ENCODE peak calls at places on chromosome 6, in five cellular contexts. S is spleen, Q is H9, T is GM12878, V is heart right ventricle. F is an unnamed sample.

GRCh38 chr6:161186173-161186769 is 87.6 kb downstream of the AGPAT4 start:
- DNase-seq in S (no peak), Q (no peak), T (no peak), V (no peak), F (peak; percentile 92)

GRCh38 chr6:26322645-26323482 is 42.1 kb upstream of the BTN3A2 start:
- DNase-seq in S (no peak), Q (peak; percentile 57), T (peak; percentile 87), V (peak; percentile 48), F (peak; percentile 94)

GRCh38 chr6:168232528-168232927 is 87.0 kb downstream of the DACT2 start:
- DNase-seq in S (no peak), Q (peak; percentile 41), T (no peak), V (no peak), F (no peak)

GRCh38 chr6:7152467-7152866 is 44.7 kb downstream of the RREB1 start:
- DNase-seq in S (no peak), Q (no peak), T (no peak), V (no peak), F (no peak)

GRCh38 chr6:3315068-3315467 is 56.3 kb downstream of the PSMG4 start:
- DNase-seq in S (peak; percentile 44), Q (no peak), T (no peak), V (no peak), F (no peak)

GRCh38 chr6:19838442-19839236 is 1.5 kb downstream of the ID4 start:
- DNase-seq in S (no peak), Q (peak; percentile 74), T (no peak), V (no peak), F (no peak)

GRCh38 chr6:16752206-16752867 is 8.9 kb downstream of the ATXN1 start:
- DNase-seq in S (no peak), Q (no peak), T (no peak), V (no peak), F (peak; percentile 78)

GRCh38 chr6:63527658-63528514 is 44.4 kb upstream of the LOC128125822 start:
- DNase-seq in S (no peak), Q (no peak), T (no peak), V (no peak), F (peak; percentile 96)

GRCh38 chr6:169933839-169934698 is 182.6 kb downstream of the ERMARD start:
- DNase-seq in S (no peak), Q (no peak), T (no peak), V (peak; percentile 54), F (no peak)

GRCh38 chr6:139927236-139927635 is 552.8 kb upstream of the CITED2 start:
- DNase-seq in S (no peak), Q (no peak), T (no peak), V (no peak), F (peak; percentile 71)

GRCh38 chr6:104229057-104229456 is 630.7 kb downstream of the HACE1 start:
- DNase-seq in S (no peak), Q (no peak), T (no peak), V (no peak), F (no peak)

GRCh38 chr6:15457903-15458530 is 204.8 kb downstream of the DTNBP1 start:
- DNase-seq in S (no peak), Q (no peak), T (peak; percentile 40), V (no peak), F (no peak)

GRCh38 chr6:6529275-6529674 is 59.2 kb upstream of the LY86 start:
- DNase-seq in S (no peak), Q (no peak), T (no peak), V (no peak), F (no peak)

GRCh38 chr6:151036869-151037680 is 171.6 kb downstream of the MTHFD1L start:
- DNase-seq in S (no peak), Q (no peak), T (no peak), V (no peak), F (peak; percentile 82)

GRCh38 chr6:160412993-160413392 is 64.8 kb downstream of the SLC22A3 start:
- DNase-seq in S (no peak), Q (no peak), T (no peak), V (no peak), F (no peak)

GRCh38 chr6:3850451-3851203 is 1.5 kb downstream of the FAM50B start:
- DNase-seq in S (peak; percentile 82), Q (no peak), T (peak; percentile 30), V (no peak), F (no peak)

GRCh38 chr6:37314803-37315515 is 38.8 kb upstream of the RNF8 start:
- DNase-seq in S (no peak), Q (peak; percentile 71), T (no peak), V (peak; percentile 23), F (peak; percentile 44)

GRCh38 chr6:148789991-148790390 is 43.2 kb downstream of the UST start:
- DNase-seq in S (no peak), Q (no peak), T (no peak), V (no peak), F (no peak)

GRCh38 chr6:158642805-158643489 is 1.6 kb downstream of the DYNLT1 start:
- DNase-seq in S (no peak), Q (no peak), T (no peak), V (no peak), F (no peak)

GRCh38 chr6:5663256-5663655 is 343.5 kb downstream of the NRN1 start:
- DNase-seq in S (no peak), Q (no peak), T (no peak), V (no peak), F (no peak)

GRCh38 chr6:139376054-139376355 is 1.6 kb upstream of the CITED2 start:
- DNase-seq in S (no peak), Q (no peak), T (peak; percentile 38), V (peak; percentile 17), F (no peak)

GRCh38 chr6:42372699-42373098 is 79.0 kb downstream of the TRERF1 start:
- DNase-seq in S (no peak), Q (no peak), T (no peak), V (no peak), F (no peak)

GRCh38 chr6:31548423-31548873 is 1.0 kb downstream of the NFKBIL1 start:
- DNase-seq in S (no peak), Q (no peak), T (no peak), V (no peak), F (no peak)

GRCh38 chr6:145373826-145374225 is 361.5 kb downstream of the EPM2A start:
- DNase-seq in S (no peak), Q (no peak), T (no peak), V (no peak), F (no peak)

GRCh38 chr6:126067080-126067479 is 80.7 kb downstream of the TRMT11 start:
- DNase-seq in S (no peak), Q (no peak), T (no peak), V (no peak), F (no peak)

GRCh38 chr6:42315991-42316378 is 98.3 kb upstream of the MRPS10 start:
- DNase-seq in S (no peak), Q (peak; percentile 71), T (no peak), V (no peak), F (peak; percentile 97)

GRCh38 chr6:55729665-55730064 is 145.7 kb downstream of the BMP5 start:
- DNase-seq in S (no peak), Q (no peak), T (no peak), V (no peak), F (no peak)

GRCh38 chr6:55726144-55726543 is 147.2 kb upstream of the HMGCLL1 start:
- DNase-seq in S (no peak), Q (no peak), T (no peak), V (no peak), F (no peak)
- H3K27ac ChIP-seq in S (no peak overlapping the region), Q (no peak overlapping the region), T (no peak overlapping the region), V (no peak overlapping the region), F (no peak overlapping the region)

GRCh38 chr6:33624856-33625255 is 3.7 kb downstream of the ITPR3 start:
- DNase-seq in S (no peak), Q (no peak), T (no peak), V (no peak), F (no peak)
- TF ChIP-seq CTCF in S (no peak), Q (no peak), T (no peak), V (no peak), F (no peak)

GRCh38 chr6:156474507-156475120 is 302.6 kb upstream of the ARID1B start:
- DNase-seq in S (no peak), Q (no peak), T (no peak), V (no peak), F (no peak)

GRCh38 chr6:156471000-156471399 is 306.2 kb upstream of the ARID1B start:
- DNase-seq in S (no peak), Q (no peak), T (no peak), V (no peak), F (no peak)
- H3K27me3 ChIP-seq in S (no peaks in the 10 kb centered on the region), Q (no peaks in the 10 kb centered on the region), T (no peaks in the 10 kb centered on the region), V (no peaks in the 10 kb centered on the region), F (no peaks in the 10 kb centered on the region)

GRCh38 chr6:111810321-111811235 is 62.7 kb downstream of the FYN start:
- DNase-seq in S (no peak), Q (no peak), T (no peak), V (no peak), F (no peak)

GRCh38 chr6:111809264-111809663 is 64.0 kb downstream of the FYN start:
- DNase-seq in S (no peak), Q (no peak), T (no peak), V (no peak), F (no peak)

GRCh38 chr6:111812080-111813038 is 60.9 kb downstream of the FYN start:
- DNase-seq in S (no peak), Q (no peak), T (no peak), V (no peak), F (peak; percentile 40)

GRCh38 chr6:111817451-111818146 is 55.7 kb downstream of the FYN start:
- DNase-seq in S (no peak), Q (no peak), T (no peak), V (no peak), F (no peak)

DNA sequence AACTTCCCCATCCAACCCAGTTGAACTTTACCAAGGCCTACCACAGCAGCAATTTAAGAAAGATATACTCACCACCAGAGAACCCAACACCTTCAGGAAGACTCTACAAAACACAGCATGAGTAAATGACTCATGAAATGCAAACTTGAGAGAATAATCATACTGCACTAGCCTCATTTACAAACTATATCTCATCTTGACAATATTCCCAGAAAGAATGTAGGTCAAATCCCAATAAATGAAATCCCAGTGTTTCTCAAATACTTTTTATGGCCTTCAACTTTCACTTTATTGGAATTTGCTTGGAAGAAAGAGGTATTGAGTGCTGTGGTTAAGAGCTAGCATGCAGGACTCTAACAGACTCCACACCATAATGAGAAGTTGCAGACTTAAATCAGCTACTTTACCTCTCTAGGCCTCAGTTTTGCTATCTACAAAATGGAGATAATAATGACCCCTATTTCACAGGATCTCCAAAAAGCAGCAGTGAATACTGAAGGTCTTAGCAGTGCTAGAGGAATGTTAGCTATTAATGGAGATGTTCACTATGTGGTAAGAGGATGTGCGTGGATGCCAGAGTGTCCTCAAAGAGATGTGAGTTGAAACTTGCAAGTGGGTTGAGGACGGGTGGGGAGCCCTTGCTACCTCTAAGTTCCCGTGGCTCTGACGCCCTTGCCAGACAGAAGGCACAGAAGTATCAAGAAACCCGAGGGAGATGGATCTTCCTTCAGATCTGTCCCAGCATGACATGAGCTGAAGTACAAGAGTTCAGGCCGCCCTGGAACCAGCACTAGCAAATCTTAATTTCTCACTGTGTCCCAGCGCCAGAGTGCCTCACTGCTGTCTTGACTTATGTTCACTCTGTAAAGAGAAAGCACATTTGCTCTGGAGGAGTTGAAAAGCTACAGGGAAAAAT is 59.7 kb downstream of the FYN start:
- DNase-seq in S (no peak), Q (no peak), T (no peak), V (no peak), F (no peak)
- H3K27ac ChIP-seq in S (peak overlapping the region; percentile 5), Q (no peak overlapping the region), T (no peak overlapping the region), V (no peak overlapping the region), F (peak overlapping the region; percentile 49)

DNA sequence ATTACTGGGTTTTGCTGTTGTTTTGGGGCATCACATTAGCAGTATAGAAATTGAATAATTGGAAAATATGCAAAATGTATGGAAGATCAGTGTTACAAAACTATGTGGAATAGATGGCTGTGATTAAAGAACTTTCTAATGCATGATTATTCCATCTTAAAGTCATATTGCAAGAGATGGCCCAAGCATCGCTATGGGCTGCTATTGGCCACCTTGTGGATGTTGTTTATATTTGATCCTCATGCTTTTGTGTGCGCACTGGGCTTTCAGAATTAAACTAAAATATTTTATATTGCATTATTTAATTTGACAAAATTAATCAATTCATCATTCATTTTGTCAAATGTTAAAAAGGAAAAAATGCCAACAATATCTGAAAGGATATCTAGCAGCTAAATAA is 16.1 kb upstream of the HMGN3 start:
- DNase-seq in S (no peak), Q (no peak), T (no peak), V (no peak), F (no peak)
- TF ChIP-seq CTCF in S (no peak), Q (peak; percentile 37), T (no peak), V (no peak), F (no peak)